ENCODE peak calls at places on chromosomes 13 and 19, in four cellular contexts. H is mammary epithelial cell, T is pancreas, Z is HAP-1. R is an unnamed sample.

GRCh38 chr13:77430377-77430951 is 103.6 kb upstream of the MYCBP2 start:
- DNase-seq in H (no peak), T (no peak), Z (no peak), R (no peak)

GRCh38 chr13:40682449-40683240 is 16.2 kb upstream of the FOXO1 start:
- DNase-seq in H (no peak), T (no peak), Z (peak; percentile 84), R (no peak)

GRCh38 chr19:3167533-3168272 is 10.9 kb upstream of the S1PR4 start:
- DNase-seq in H (no peak), T (no peak), Z (no peak), R (no peak)

GRCh38 chr13:98581971-98582702 is 5.2 kb upstream of the STK24 start:
- DNase-seq in H (peak; percentile 60), T (no peak), Z (no peak), R (no peak)

GRCh38 chr13:19586904-19587634 is 25.7 kb upstream of the TPTE2 start:
- DNase-seq in H (no peak), T (no peak), Z (peak; percentile 27), R (no peak)

GRCh38 chr13:79966039-79966438 is 374.9 kb downstream of the SPRY2 start:
- DNase-seq in H (no peak), T (no peak), Z (no peak), R (no peak)

GRCh38 chr13:46010148-46010547 is 42.4 kb downstream of the ZC3H13 start:
- DNase-seq in H (no peak), T (no peak), Z (no peak), R (no peak)

GRCh38 chr13:112062619-112063308 is 4.2 kb upstream of the SOX1 start:
- DNase-seq in H (no peak), T (no peak), Z (no peak), R (no peak)

GRCh38 chr13:110228936-110229904 is 77.7 kb downstream of the COL4A1 start:
- DNase-seq in H (no peak), T (no peak), Z (no peak), R (no peak)

GRCh38 chr13:68428292-68428691 is 1198.2 kb upstream of the PCDH9 start:
- DNase-seq in H (no peak), T (no peak), Z (no peak), R (peak; percentile 17)

GRCh38 chr13:25762795-25763377 is 288.9 kb downstream of the SHISA2 start:
- DNase-seq in H (no peak), T (no peak), Z (peak; percentile 41), R (no peak)

GRCh38 chr13:113550453-113550852 is 34.1 kb upstream of the TFDP1 start:
- DNase-seq in H (no peak), T (no peak), Z (no peak), R (no peak)

GRCh38 chr13:113746671-113747070 is 12.4 kb upstream of the TMEM255B start:
- DNase-seq in H (no peak), T (no peak), Z (no peak), R (no peak)

GRCh38 chr13:100304241-100304640 is 215.3 kb downstream of the PCCA start:
- DNase-seq in H (no peak), T (no peak), Z (no peak), R (no peak)

GRCh38 chr13:109154146-109154545 is 524.7 kb downstream of the MYO16 start:
- DNase-seq in H (no peak), T (no peak), Z (no peak), R (no peak)

GRCh38 chr13:23966221-23966690 is 69.0 kb upstream of the C1QTNF9B start:
- DNase-seq in H (no peak), T (no peak), Z (no peak), R (no peak)

GRCh38 chr13:23777571-23777870 is 111.7 kb downstream of the MIPEP start:
- DNase-seq in H (no peak), T (no peak), Z (no peak), R (no peak)

GRCh38 chr13:46111151-46111550 is 6.3 kb upstream of the CPB2 start:
- DNase-seq in H (no peak), T (no peak), Z (no peak), R (no peak)

GRCh38 chr13:71867101-71867814 is at the start of gene DACH1:
- DNase-seq in H (peak; percentile 23), T (peak; percentile 41), Z (peak; percentile 98), R (no peak)

GRCh38 chr19:3607398-3608078 is 863 bp upstream of the TBXA2R start:
- DNase-seq in H (no peak), T (peak; percentile 29), Z (peak; percentile 37), R (no peak)

GRCh38 chr13:54029226-54029625 is 1000.6 kb downstream of the OLFM4 start:
- DNase-seq in H (peak; percentile 4), T (no peak), Z (no peak), R (no peak)

GRCh38 chr13:110392510-110393233 is 85.6 kb downstream of the COL4A2 start:
- DNase-seq in H (no peak), T (no peak), Z (no peak), R (no peak)

GRCh38 chr19:49689133-49690072 is at the start of gene ADM5:
- DNase-seq in H (no peak), T (peak; percentile 83), Z (no peak), R (no peak)

DNA sequence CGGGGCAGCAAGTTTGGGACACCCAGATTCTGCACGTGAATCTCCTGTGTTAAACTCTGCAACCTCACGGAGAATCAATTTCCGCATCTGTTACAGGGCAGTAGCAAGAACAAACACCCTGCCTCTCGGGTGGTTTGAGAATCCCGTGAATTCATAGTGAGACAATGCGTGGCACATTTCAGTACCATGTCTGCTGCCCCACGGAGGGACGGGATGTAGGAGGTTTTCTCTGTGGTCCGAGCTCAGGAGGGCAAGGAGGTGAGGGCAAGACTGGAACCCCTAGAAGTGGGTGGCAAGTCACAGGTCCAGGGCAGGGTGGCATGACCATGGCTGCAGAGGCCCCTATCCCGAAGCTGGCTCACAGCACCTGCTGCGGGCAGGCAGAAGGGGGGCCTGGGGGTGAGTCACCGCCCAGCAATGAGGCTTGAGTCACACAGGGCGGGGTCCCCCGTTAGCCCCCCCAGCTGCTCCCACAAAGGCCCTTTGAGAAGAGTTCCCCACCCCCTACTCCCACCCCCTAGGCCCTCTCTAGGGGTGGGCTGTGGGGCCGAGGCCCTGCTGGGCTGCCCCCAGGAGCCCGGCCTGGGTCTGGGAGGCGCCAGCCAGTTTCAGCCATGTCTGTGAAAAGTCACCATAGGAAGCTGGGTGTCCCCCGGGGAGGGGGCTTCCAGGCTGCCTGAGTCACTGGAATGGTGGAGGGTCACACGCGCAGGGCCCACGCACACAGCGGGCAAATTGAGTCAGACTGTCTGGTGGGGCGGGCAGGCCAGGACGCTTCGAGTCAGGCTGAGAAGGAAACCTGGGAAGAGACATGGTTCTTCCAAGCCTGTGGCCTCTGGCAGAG is 25.8 kb upstream of the NANOS3 start:
- DNase-seq in H (peak; percentile 95), T (peak; percentile 91), Z (no peak), R (peak; percentile 83)
- H3K4me3 ChIP-seq in H (peak overlapping the region; percentile 23), T (no peak overlapping the region), Z (peak overlapping the region; percentile 21), R (peak overlapping the region; percentile 26)

GRCh38 chr19:35157431-35157830 is 2.9 kb downstream of the FXYD5 start:
- DNase-seq in H (no peak), T (no peak), Z (no peak), R (no peak)

GRCh38 chr19:35155441-35155840 is 906 bp downstream of the FXYD5 start:
- DNase-seq in H (no peak), T (no peak), Z (no peak), R (no peak)

GRCh38 chr19:35154535-35155406 is at the start of gene FXYD5:
- DNase-seq in H (peak; percentile 66), T (peak; percentile 60), Z (peak; percentile 58), R (peak; percentile 47)

GRCh38 chr19:35155981-35156672 is 1.6 kb downstream of the FXYD5 start:
- DNase-seq in H (no peak), T (no peak), Z (no peak), R (no peak)

GRCh38 chr19:35156673-35157014 is 2.1 kb downstream of the FXYD5 start:
- DNase-seq in H (no peak), T (no peak), Z (no peak), R (no peak)
- H3K4me3 ChIP-seq in H (no peak overlapping the region), T (no peak overlapping the region), Z (no peak overlapping the region), R (no peak overlapping the region)

DNA sequence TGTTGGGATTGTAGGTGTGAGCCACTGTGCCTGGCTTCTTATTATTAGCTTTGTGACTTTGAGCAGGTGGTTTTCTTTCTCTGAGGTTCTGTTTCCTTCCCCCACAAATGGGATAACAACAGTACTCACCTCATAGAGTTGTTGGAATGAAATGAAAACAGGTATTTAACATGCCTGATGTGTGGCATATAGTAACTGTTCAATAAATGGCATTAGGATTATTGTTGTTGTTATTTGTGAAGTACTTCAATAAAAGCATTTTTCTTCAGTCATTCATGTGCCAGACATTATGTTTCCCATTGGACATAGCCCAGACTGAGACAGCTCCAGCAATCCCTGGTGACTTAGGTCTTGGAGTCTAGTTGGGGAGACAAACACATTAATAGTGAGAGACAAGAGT is 1.5 kb downstream of the MEGF8 start:
- DNase-seq in H (no peak), T (no peak), Z (no peak), R (no peak)
- H3K4me3 ChIP-seq in H (no peak overlapping the region), T (no peak overlapping the region), Z (peak overlapping the region; percentile 85), R (no peak overlapping the region)

DNA sequence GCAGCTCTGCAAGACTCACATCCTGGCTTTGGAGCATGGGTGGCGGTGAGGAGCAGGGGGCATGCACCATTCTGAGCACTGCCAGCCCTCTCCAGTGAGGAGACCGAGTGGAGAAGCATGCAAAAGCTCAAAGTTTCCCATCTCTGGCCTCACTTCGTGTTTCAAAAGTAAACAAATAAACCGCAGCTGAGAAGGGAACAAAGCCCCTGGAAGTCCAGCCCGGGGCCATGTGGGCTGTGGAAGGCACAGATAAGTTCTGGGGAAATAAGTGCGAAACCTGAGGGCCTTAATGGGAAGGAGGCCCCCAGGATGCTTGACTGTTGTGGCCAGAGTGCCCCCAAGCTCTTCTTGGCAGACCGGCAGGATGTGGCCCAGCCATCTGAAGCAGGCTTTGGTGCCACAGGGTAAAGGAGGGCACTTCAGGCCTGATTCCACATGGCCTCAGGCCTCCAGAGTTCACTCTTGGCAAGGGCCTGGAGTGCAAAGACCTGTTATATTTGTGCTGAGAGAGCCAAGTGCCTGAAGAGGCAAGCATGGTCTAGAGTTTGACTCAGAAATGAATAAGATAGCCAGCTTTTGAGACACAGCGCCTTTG is 1.2 kb downstream of the MEDAG start:
- DNase-seq in H (no peak), T (no peak), Z (no peak), R (no peak)
- H3K4me3 ChIP-seq in H (no peak overlapping the region), T (no peak overlapping the region), Z (no peak overlapping the region), R (peak overlapping the region; percentile 37)

GRCh38 chr19:17077447-17078028 is 2.0 kb downstream of the MYO9B start:
- DNase-seq in H (peak; percentile 14), T (no peak), Z (no peak), R (no peak)
- H3K4me3 ChIP-seq in H (no peak overlapping the region), T (no peak overlapping the region), Z (no peak overlapping the region), R (peak overlapping the region; percentile 83)

DNA sequence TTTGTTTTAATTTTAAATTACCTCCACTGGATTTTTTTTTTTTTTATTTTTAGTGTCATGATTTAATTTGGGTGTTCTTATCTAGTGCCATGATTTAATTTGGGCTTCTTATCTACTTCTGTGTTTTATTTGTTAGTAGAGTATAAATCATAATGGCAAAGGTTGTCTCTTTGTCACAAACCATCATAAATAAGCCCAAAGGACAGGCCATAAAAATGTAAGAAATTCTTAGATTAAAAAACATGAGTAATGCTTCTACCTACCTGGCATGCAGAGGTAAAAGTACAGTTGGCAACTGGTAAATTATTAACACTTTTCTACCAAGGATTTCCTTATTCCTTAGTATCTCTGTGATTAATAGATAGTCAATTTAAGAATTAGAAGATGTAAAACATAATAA is 55.2 kb downstream of the ERCC5 start:
- DNase-seq in H (no peak), T (no peak), Z (no peak), R (no peak)
- H3K4me3 ChIP-seq in H (no peak overlapping the region), T (no peak overlapping the region), Z (no peak overlapping the region), R (no peak overlapping the region)